ENCODE peak calls at places on chromosomes 1 and 21, in seven cellular contexts. M, H, U, A, Z, X and J are unnamed samples.

GRCh38 chr1:223492044-223492443 is 98.8 kb downstream of the CCDC185 start:
- DNase-seq in M (no peak), H (no peak), U (no peak), A (no peak), Z (no peak), X (no peak), J (no peak)

GRCh38 chr1:181202986-181203555 is 114.6 kb downstream of the IER5 start:
- DNase-seq in M (no peak), H (no peak), U (no peak), A (no peak), Z (no peak), X (no peak), J (no peak)

GRCh38 chr1:169565335-169566271 is 20.7 kb downstream of the F5 start:
- DNase-seq in M (no peak), H (no peak), U (no peak), A (no peak), Z (no peak), X (no peak), J (no peak)

GRCh38 chr1:15304708-15305326 is 57.8 kb downstream of the FHAD1 start:
- DNase-seq in M (peak; percentile 72), H (peak; percentile 74), U (peak; percentile 47), A (peak; percentile 76), Z (peak; percentile 21), X (peak; percentile 46), J (peak; percentile 59)

GRCh38 chr1:10388387-10388715 is 10.5 kb upstream of the PGD start:
- DNase-seq in M (no peak), H (no peak), U (no peak), A (no peak), Z (no peak), X (no peak), J (no peak)

GRCh38 chr1:212712451-212713303 is 13.0 kb upstream of the BATF3 start:
- DNase-seq in M (no peak), H (no peak), U (no peak), A (no peak), Z (no peak), X (no peak), J (no peak)

GRCh38 chr1:54945393-54945936 is 35.0 kb upstream of the TMEM61 start:
- DNase-seq in M (no peak), H (no peak), U (no peak), A (peak; percentile 45), Z (no peak), X (no peak), J (no peak)

GRCh38 chr21:44819283-44820243 is 1.7 kb upstream of the SUMO3 start:
- DNase-seq in M (no peak), H (no peak), U (no peak), A (no peak), Z (no peak), X (no peak), J (no peak)

GRCh38 chr21:42060166-42060565 is 11.0 kb upstream of the UMODL1 start:
- DNase-seq in M (no peak), H (no peak), U (no peak), A (no peak), Z (no peak), X (no peak), J (no peak)